ENCODE peak calls at places on chromosomes 5 and 9, in six cellular contexts. F is PC-3, O is IMR-90, J is esophagus squamous epithelium, A is tibial artery, H is AG04450. K is an unnamed sample. For H3K27me3 and H3K9me3, the result is how much of the 10 kb centered on the place peaks cover.

GRCh38 chr9:132552041-132552440 is 30.4 kb upstream of the BARHL1 start:
- DNase-seq in F (no peak), O (no peak), J (no peak), A (no peak), H (no peak), K (no peak)

GRCh38 chr9:76162109-76162730 is 232.0 kb downstream of the RFK start:
- DNase-seq in F (no peak), O (no peak), J (no peak), A (no peak), H (no peak), K (no peak)

GRCh38 chr5:151741678-151742423 is 16.6 kb downstream of the ATOX1 start:
- DNase-seq in F (peak), O (peak), J (no peak), A (no peak), H (peak), K (peak)

GRCh38 chr9:36862206-36863145 is 171.6 kb downstream of the PAX5 start:
- DNase-seq in F (peak), O (peak), J (no peak), A (no peak), H (no peak), K (peak)

GRCh38 chr9:32264171-32264862 is 120.1 kb upstream of the ACO1 start:
- DNase-seq in F (peak), O (peak), J (no peak), A (no peak), H (no peak), K (no peak)

GRCh38 chr5:171270136-171270535 is 38.9 kb upstream of the TLX3 start:
- DNase-seq in F (no peak), O (peak), J (no peak), A (no peak), H (no peak), K (no peak)

GRCh38 chr9:136264046-136264802 is 18.6 kb upstream of the QSOX2 start:
- DNase-seq in F (no peak), O (no peak), J (no peak), A (no peak), H (no peak), K (no peak)

GRCh38 chr5:172849636-172850453 is 15.8 kb downstream of the ERGIC1 start:
- DNase-seq in F (peak), O (no peak), J (no peak), A (no peak), H (no peak), K (no peak)

GRCh38 chr5:56669534-56670483 is 145.5 kb upstream of the MAP3K1 start:
- DNase-seq in F (peak), O (peak), J (peak), A (peak), H (no peak), K (no peak)

GRCh38 chr9:129095170-129095667 is 14.3 kb downstream of the DOLPP1 start:
- DNase-seq in F (no peak), O (no peak), J (no peak), A (no peak), H (no peak), K (no peak)

GRCh38 chr5:67693956-67694564 is 497.5 kb upstream of the CD180 start:
- DNase-seq in F (no peak), O (no peak), J (no peak), A (peak), H (no peak), K (no peak)

GRCh38 chr9:35000535-35001284 is 11.2 kb downstream of the DNAJB5 start:
- DNase-seq in F (peak), O (peak), J (no peak), A (no peak), H (no peak), K (no peak)

GRCh38 chr9:122053546-122053945 is 39.6 kb downstream of the TTLL11 start:
- DNase-seq in F (no peak), O (no peak), J (no peak), A (no peak), H (no peak), K (no peak)

GRCh38 chr9:37033141-37033540 is 927 bp downstream of the PAX5 start:
- DNase-seq in F (no peak), O (no peak), J (no peak), A (no peak), H (no peak), K (no peak)

GRCh38 chr5:96808868-96809558 is 1.3 kb upstream of the ERAP1 start:
- DNase-seq in F (no peak), O (no peak), J (no peak), A (no peak), H (no peak), K (no peak)

GRCh38 chr9:27125030-27125429 is 16.0 kb downstream of the TEK start:
- DNase-seq in F (peak), O (peak), J (no peak), A (no peak), H (peak), K (peak)

GRCh38 chr9:134622896-134623407 is 18.7 kb upstream of the COL5A1 start:
- DNase-seq in F (no peak), O (no peak), J (no peak), A (peak), H (no peak), K (no peak)

GRCh38 chr9:26779072-26779471 is 113.5 kb downstream of the CAAP1 start:
- DNase-seq in F (peak), O (peak), J (no peak), A (no peak), H (no peak), K (no peak)

GRCh38 chr5:149181702-149182101 is 40.4 kb downstream of the ABLIM3 start:
- DNase-seq in F (no peak), O (peak), J (no peak), A (no peak), H (no peak), K (no peak)

GRCh38 chr5:33205727-33206410 is 234.9 kb upstream of the TARS1 start:
- DNase-seq in F (no peak), O (no peak), J (no peak), A (no peak), H (no peak), K (no peak)

GRCh38 chr9:83940590-83941303 is 19.5 kb upstream of the KIF27 start:
- DNase-seq in F (no peak), O (no peak), J (no peak), A (no peak), H (no peak), K (no peak)

GRCh38 chr9:26551971-26552370 is 340.6 kb downstream of the CAAP1 start:
- DNase-seq in F (no peak), O (no peak), J (no peak), A (no peak), H (no peak), K (no peak)

GRCh38 chr5:114319821-114320220 is 42.0 kb upstream of the KCNN2 start:
- DNase-seq in F (no peak), O (peak), J (no peak), A (no peak), H (no peak), K (no peak)

GRCh38 chr5:151947924-151948323 is 23.3 kb upstream of the GLRA1 start:
- DNase-seq in F (no peak), O (no peak), J (no peak), A (no peak), H (no peak), K (no peak)

GRCh38 chr5:176818391-176819098 is 8.2 kb downstream of the UNC5A start:
- DNase-seq in F (no peak), O (no peak), J (no peak), A (no peak), H (no peak), K (no peak)

GRCh38 chr5:78527054-78527884 is 121.3 kb downstream of the LHFPL2 start:
- DNase-seq in F (peak), O (peak), J (no peak), A (peak), H (no peak), K (peak)

GRCh38 chr9:4315582-4316215 is 15.8 kb upstream of the GLIS3 start:
- DNase-seq in F (peak), O (peak), J (no peak), A (peak), H (no peak), K (no peak)

GRCh38 chr9:3525088-3525835 is 539 bp downstream of the RFX3 start:
- DNase-seq in F (no peak), O (no peak), J (no peak), A (no peak), H (no peak), K (no peak)

GRCh38 chr5:5521029-5521428 is 98.6 kb downstream of the ICE1 start:
- DNase-seq in F (no peak), O (no peak), J (no peak), A (no peak), H (no peak), K (no peak)

GRCh38 chr5:132237141-132237540 is 9.5 kb upstream of the P4HA2 start:
- DNase-seq in F (no peak), O (peak), J (no peak), A (peak), H (no peak), K (no peak)

GRCh38 chr5:10599828-10600227 is 36.0 kb downstream of the ANKRD33B start:
- DNase-seq in F (peak), O (peak), J (no peak), A (no peak), H (no peak), K (peak)

GRCh38 chr5:164475339-164475977 is 970.0 kb downstream of the MAT2B start:
- DNase-seq in F (peak), O (peak), J (no peak), A (no peak), H (no peak), K (no peak)

GRCh38 chr5:149386166-149386565 is 7.1 kb upstream of the IL17B start:
- DNase-seq in F (no peak), O (no peak), J (no peak), A (no peak), H (no peak), K (no peak)

GRCh38 chr5:149289307-149289706 is 17.6 kb downstream of the AFAP1L1 start:
- DNase-seq in F (no peak), O (peak), J (no peak), A (no peak), H (no peak), K (peak)

GRCh38 chr5:64612349-64612961 is 77.8 kb upstream of the SHISAL2B start:
- DNase-seq in F (peak), O (peak), J (no peak), A (peak), H (peak), K (peak)

DNA sequence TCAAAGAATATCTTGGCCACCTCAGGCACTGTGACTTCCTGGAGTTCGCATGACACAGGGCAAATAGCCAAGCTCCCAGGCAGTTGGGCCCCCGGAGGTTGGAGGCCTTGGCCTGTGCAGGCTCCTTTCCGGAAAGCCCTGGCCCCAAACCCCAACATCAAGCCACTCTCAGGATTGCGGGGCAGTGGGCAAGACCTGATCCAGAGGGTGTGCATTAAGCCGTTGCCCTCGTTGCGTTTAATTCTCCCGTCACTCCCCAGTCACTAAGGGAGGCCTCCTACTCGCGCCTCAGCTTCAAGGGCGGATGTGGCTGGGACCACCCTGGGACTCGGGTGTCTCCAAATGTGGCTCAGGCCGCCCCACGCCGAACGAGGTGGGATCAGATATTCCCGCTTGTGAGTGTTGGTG is 60.1 kb downstream of the TMEM174 start:
- DNase-seq in F (no peak), O (no peak), J (no peak), A (no peak), H (no peak), K (no peak)
- H3K27me3 ChIP-seq in F (under half), O (under half), J (under half), A (under half), H (under half), K (under half)

GRCh38 chr9:85602742-85603141 is 139.0 kb downstream of the AGTPBP1 start:
- DNase-seq in F (no peak), O (no peak), J (no peak), A (no peak), H (no peak), K (no peak)
- H3K27ac ChIP-seq in F (no peak), O (no peak), J (no peak), A (no peak), H (no peak), K (no peak)

GRCh38 chr5:180274695-180275094 is 17.2 kb downstream of the MAPK9 start:
- DNase-seq in F (no peak), O (no peak), J (no peak), A (no peak), H (no peak), K (no peak)
- H3K9me3 ChIP-seq in F (under half), O (under half), J (half or more), A (under half), H (under half), K (under half)

DNA sequence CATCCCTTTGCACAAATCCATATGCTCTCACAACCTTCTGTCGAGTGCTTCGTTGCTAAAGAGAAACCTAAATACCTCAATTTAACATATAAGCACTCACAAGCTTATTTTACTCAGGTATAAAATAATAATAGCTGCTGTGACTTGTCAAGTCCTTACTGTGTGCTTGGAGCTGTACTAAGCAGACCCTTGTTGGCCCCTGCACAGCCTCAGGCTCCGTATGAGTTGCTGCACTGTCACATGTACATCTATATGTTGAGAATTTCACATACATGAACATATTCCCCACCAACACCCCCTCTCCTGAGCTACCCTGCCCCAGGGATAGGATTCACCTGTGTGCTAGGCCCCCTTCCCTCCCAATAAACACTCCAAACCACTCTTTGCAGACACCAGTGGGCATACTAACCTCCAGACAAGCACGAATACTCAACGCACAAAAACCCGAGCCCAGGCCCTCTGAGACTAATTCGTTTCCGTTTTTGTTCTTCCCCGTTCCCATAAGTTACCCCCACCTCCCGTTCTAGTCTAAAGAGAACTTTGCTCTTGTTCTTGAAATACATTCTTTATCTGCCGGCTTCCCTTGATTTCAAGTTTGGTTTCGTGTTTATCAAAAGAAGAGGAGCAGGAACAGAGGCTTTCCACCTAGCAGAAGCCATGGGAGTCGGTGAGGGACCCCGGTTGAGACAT is 3.6 kb downstream of the HAND1 start:
- DNase-seq in F (no peak), O (no peak), J (no peak), A (no peak), H (no peak), K (no peak)
- H3K27me3 ChIP-seq in F (half or more), O (half or more), J (half or more), A (under half), H (half or more), K (half or more)

GRCh38 chr5:16735092-16735970 is 118.5 kb upstream of the RETREG1 start:
- DNase-seq in F (no peak), O (no peak), J (no peak), A (no peak), H (no peak), K (peak)

GRCh38 chr5:16740046-16740445 is 123.2 kb upstream of the RETREG1 start:
- DNase-seq in F (no peak), O (no peak), J (no peak), A (no peak), H (no peak), K (no peak)

GRCh38 chr5:16737173-16737572 is 120.4 kb upstream of the RETREG1 start:
- DNase-seq in F (no peak), O (no peak), J (no peak), A (no peak), H (no peak), K (no peak)

GRCh38 chr5:16736158-16736994 is 119.6 kb upstream of the RETREG1 start:
- DNase-seq in F (peak), O (peak), J (no peak), A (no peak), H (peak), K (peak)

GRCh38 chr5:16737620-16738364 is 121.0 kb upstream of the RETREG1 start:
- DNase-seq in F (no peak), O (no peak), J (no peak), A (no peak), H (no peak), K (no peak)
- H3K27ac ChIP-seq in F (no peak), O (peak), J (peak), A (no peak), H (peak), K (no peak)

GRCh38 chr9:977361-978116 is 1.1 kb downstream of the DMRT3 start:
- DNase-seq in F (no peak), O (no peak), J (no peak), A (no peak), H (no peak), K (no peak)
- H3K9me3 ChIP-seq in F (under half), O (under half), J (under half), A (under half), H (under half), K (under half)

GRCh38 chr5:141716009-141716408 is 34.0 kb upstream of the ARAP3 start:
- DNase-seq in F (peak), O (no peak), J (no peak), A (no peak), H (no peak), K (no peak)
- H3K27me3 ChIP-seq in F (under half), O (under half), J (under half), A (under half), H (under half), K (under half)

DNA sequence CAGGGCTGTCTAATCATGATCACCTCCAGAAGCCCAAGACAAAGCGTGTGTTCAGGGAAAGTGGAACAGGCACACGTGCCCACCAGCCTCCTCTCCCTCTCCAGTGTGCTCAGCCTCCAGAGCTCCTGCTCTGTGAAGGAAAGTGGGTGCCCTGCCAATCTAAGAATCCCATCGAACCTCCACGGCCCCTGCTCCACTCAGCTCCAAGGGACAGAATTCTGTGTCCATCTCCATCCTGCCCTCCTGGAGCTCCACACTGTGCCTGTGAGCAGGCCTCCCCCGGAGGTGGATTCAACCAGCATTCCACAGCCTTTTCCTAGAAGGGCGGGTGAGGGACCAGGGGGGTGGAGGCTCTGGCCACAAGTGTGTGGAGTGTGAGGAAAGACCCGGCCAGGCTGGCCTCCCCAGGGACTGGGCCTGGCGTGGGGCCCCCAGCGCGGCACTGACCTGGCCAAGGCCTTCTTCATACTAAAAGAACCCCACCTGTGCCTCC is 6.0 kb downstream of the EEIG1 start:
- DNase-seq in F (no peak), O (no peak), J (no peak), A (peak), H (no peak), K (no peak)
- H3K27ac ChIP-seq in F (no peak), O (no peak), J (peak), A (peak), H (no peak), K (no peak)

GRCh38 chr9:40927851-40928802 is 200.4 kb downstream of the FOXD4L6 start:
- DNase-seq in F (no peak), O (no peak), J (no peak), A (no peak), H (no peak), K (no peak)

GRCh38 chr9:40927260-40927631 is 201.2 kb downstream of the FOXD4L6 start:
- DNase-seq in F (no peak), O (no peak), J (no peak), A (no peak), H (no peak), K (no peak)

GRCh38 chr9:40925149-40925548 is 203.3 kb downstream of the FOXD4L6 start:
- DNase-seq in F (no peak), O (no peak), J (no peak), A (no peak), H (no peak), K (no peak)

GRCh38 chr9:40928803-40929487 is 199.5 kb downstream of the FOXD4L6 start:
- DNase-seq in F (no peak), O (no peak), J (no peak), A (no peak), H (no peak), K (no peak)

DNA sequence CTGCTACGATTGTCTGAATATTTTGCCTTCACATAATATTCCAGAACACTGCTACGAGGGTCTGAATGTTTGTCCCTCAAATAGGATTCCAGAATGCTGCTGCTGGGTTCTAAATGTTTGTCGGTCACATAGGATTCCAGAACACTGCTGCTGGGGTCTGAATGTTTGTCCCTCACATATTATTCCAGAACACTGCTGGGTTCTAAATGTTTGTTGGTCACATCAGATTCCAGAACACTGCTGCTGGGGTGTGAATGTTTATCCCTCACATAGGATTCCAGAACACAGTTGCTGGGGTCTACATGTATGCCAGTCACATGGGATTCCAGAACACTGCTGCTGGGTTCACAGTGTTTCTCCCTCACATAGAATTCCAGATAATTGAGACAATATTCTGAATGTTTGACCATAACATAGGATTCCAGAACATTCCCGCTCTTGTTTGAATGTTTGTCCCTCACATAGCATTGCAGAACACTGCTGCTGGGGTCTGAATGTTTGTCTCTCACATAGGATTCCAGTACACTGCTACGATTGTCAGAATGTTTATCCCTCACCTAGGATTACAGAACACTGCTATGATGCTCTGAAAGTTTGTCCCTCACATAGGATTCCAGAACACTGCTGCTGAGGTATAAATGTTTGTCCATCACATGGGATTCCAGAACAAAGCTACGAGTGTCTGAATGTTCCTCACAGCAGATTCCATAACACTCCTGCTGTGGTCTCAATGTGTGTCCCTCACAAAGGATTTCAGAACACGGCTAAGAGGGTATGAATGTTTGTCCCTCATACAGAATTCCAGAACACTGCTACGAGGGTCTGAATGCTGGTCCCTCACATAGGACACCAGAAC is 201.8 kb downstream of the FOXD4L6 start:
- DNase-seq in F (no peak), O (no peak), J (no peak), A (no peak), H (no peak), K (no peak)
- H3K9me3 ChIP-seq in F (under half), O (half or more), J (half or more), A (half or more), H (under half), K (under half)